ENCODE peak calls at places on chromosome 16, in eight cellular contexts. A is T-helper 2 cell, U is NCI-H1417, I is H7, P is ELF-1, L is endothelial cell of umbilical vein, F is WTC11, H is astrocyte of the cerebellum. S is an unnamed sample.

GRCh38 chr16:86665319-86665675 is 86.9 kb downstream of the FOXL1 start:
- DNase-seq in A (no peak), U (no peak), I (no peak), P (no peak), L (no peak), F (no peak), H (no peak), S (no peak)

GRCh38 chr16:82630688-82631087 is 3.9 kb downstream of the CDH13 start:
- DNase-seq in A (no peak), U (no peak), I (no peak), P (no peak), L (peak), F (no peak), H (no peak), S (no peak)

GRCh38 chr16:2769100-2769529 is 8.0 kb downstream of the ELOB start:
- DNase-seq in A (no peak), U (no peak), I (peak), P (no peak), L (no peak), F (no peak), H (no peak), S (no peak)

GRCh38 chr16:6157806-6158205 is 1060.2 kb upstream of the EEF2KMT start:
- DNase-seq in A (no peak), U (no peak), I (no peak), P (no peak), L (no peak), F (no peak), H (no peak), S (no peak)

GRCh38 chr16:12458591-12459400 is 344.9 kb downstream of the CPPED1 start:
- DNase-seq in A (no peak), U (no peak), I (no peak), P (no peak), L (no peak), F (no peak), H (no peak), S (no peak)

GRCh38 chr16:54340531-54340930 is 53.9 kb upstream of the IRX3 start:
- DNase-seq in A (no peak), U (no peak), I (no peak), P (no peak), L (no peak), F (no peak), H (no peak), S (no peak)

GRCh38 chr16:75377971-75378386 is 55.3 kb downstream of the CFDP1 start:
- DNase-seq in A (no peak), U (no peak), I (no peak), P (peak), L (peak), F (peak), H (peak), S (peak)

GRCh38 chr16:59881366-59881765 is 1147.2 kb upstream of the GOT2 start:
- DNase-seq in A (no peak), U (no peak), I (no peak), P (peak), L (no peak), F (no peak), H (no peak), S (peak)

GRCh38 chr16:30987581-30988190 is 2.7 kb downstream of the HSD3B7 start:
- DNase-seq in A (no peak), U (no peak), I (no peak), P (no peak), L (no peak), F (no peak), H (no peak), S (no peak)

GRCh38 chr16:64416232-64417010 is 705.4 kb downstream of the CDH11 start:
- DNase-seq in A (no peak), U (peak), I (no peak), P (no peak), L (peak), F (no peak), H (peak), S (no peak)

GRCh38 chr16:52997922-52998321 is 54.8 kb downstream of the CHD9NB start:
- DNase-seq in A (no peak), U (no peak), I (no peak), P (no peak), L (no peak), F (no peak), H (no peak), S (no peak)

GRCh38 chr16:30585022-30585399 is 486 bp downstream of the ZNF785 start:
- DNase-seq in A (no peak), U (no peak), I (peak), P (peak), L (no peak), F (peak), H (no peak), S (peak)

GRCh38 chr16:89564476-89565255 is 4.2 kb downstream of the RPL13 start:
- DNase-seq in A (no peak), U (no peak), I (no peak), P (peak), L (no peak), F (peak), H (no peak), S (no peak)

GRCh38 chr16:68993885-68994284 is 111.6 kb upstream of the HAS3 start:
- DNase-seq in A (no peak), U (no peak), I (no peak), P (no peak), L (peak), F (no peak), H (peak), S (no peak)

S was measured in mesendoderm.